ENCODE peak calls at places on chromosomes 5 and 9, in four cellular contexts. B, Y, V and H are unnamed samples.

GRCh38 chr5:179113945-179114641 is 53.9 kb downstream of the ZNF354C start:
- DNase-seq in B (no peak), Y (no peak), V (no peak), H (no peak)

GRCh38 chr5:99940540-99940939 is 594.6 kb upstream of the FAM174A start:
- DNase-seq in B (no peak), Y (no peak), V (no peak), H (no peak)

GRCh38 chr5:170522211-170523128 is 18.6 kb downstream of the KCNIP1 start:
- DNase-seq in B (peak), Y (no peak), V (peak), H (no peak)

GRCh38 chr5:56711191-56711590 is 104.2 kb upstream of the MAP3K1 start:
- DNase-seq in B (no peak), Y (no peak), V (peak), H (no peak)

GRCh38 chr9:129252937-129253819 is 75.1 kb upstream of the IER5L start:
- DNase-seq in B (no peak), Y (no peak), V (no peak), H (no peak)

GRCh38 chr9:20200900-20201495 is 412.2 kb upstream of the SLC24A2 start:
- DNase-seq in B (no peak), Y (no peak), V (no peak), H (no peak)

GRCh38 chr5:139668064-139668880 is 20.1 kb downstream of the CXXC5 start:
- DNase-seq in B (no peak), Y (peak), V (peak), H (no peak)

GRCh38 chr9:22683393-22684075 is 236.9 kb downstream of the DMRTA1 start:
- DNase-seq in B (no peak), Y (no peak), V (peak), H (no peak)

GRCh38 chr5:112270299-112271293 is 148.5 kb downstream of the EPB41L4A start:
- DNase-seq in B (no peak), Y (no peak), V (peak), H (no peak)

GRCh38 chr9:19416143-19416542 is 7.3 kb downstream of the ACER2 start:
- DNase-seq in B (no peak), Y (no peak), V (no peak), H (no peak)

GRCh38 chr5:43294226-43294625 is 19.0 kb downstream of the HMGCS1 start:
- DNase-seq in B (no peak), Y (no peak), V (peak), H (no peak)

GRCh38 chr9:69086769-69087168 is 51.2 kb downstream of the FXN start:
- DNase-seq in B (no peak), Y (no peak), V (no peak), H (no peak)

DNA sequence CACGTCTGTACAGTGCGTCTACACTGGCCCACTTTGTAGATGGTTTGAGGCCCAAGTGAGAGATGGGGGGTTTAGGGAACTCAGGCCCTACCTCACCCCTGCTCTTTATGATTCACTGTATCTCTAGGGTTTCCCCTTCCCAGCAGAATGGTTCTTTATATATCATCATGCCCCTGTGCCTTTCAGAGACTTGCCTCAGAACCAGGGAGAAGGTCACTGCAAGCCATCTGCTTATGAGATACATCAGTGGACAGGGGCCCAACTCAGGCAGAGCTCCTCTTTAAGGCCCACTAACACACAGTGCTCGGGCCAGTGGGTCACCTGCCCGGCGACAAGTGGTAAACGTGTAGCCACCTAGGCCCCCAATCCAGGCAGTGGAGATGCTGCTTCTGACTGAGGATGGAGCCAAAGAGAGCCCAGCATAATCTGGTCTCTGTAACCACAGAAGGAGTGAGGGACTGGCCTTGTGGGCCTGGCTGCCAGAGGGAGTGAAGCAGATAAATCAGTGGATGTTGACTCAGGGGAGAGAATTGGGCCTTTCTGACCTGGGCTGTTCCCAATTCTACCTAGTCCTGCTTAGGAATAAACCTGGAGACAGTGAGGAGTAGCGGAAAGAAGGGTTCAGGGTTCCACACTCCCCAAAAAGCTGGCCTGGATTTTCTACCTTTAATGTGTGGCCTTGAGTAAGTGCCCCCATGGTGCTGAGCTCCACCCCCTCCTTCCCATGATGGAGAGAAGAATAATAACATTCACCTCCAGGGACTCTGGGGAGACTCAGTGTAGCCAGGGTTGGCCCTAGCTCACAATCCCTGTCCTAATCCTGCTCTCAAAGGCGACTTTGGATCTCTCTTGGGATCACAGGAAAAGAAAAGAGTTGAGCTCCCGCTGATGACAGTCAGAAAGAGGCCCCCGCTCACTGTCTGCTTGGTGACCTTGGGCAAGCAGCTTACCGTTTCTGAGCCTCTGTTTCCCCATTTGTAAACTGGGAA is 2.8 kb upstream of the DUSP1 start:
- DNase-seq in B (no peak), Y (no peak), V (no peak), H (no peak)
- TF ChIP-seq CTCF in B (peak), Y (no peak), V (no peak), H (no peak)

DNA sequence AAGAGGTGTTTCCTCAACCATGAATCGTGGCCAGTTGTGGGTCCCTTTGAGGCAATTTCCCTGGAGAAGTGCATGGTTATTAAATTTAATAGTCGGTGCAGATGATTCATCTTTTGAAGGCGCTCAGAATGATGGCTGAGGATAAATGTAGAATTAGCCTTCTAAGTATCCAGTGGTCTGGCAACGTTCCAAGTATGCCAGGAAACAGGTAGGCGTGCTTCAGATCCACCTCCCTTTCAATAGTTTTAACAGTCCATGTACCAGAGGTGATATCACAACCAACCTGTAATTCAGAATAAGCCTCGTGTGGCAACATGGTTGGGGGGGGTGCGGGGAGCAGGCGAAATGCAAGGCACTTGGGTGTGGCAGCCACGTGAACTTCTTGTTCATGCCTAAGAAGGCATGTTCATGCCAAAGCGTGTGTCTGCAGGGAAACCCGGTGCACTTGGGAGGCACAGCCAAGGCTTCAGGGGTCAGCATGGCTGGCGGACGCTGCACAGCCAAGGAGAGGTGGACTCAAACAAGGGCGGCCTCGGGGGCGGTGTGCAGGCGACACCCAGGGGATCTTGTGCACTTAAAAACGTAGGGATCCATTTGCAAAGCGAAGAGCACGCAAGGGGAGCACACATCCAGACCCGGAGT is 5.2 kb upstream of the NKD2 start:
- DNase-seq in B (no peak), Y (no peak), V (peak), H (no peak)
- H3K4me3 ChIP-seq in B (no peak), Y (no peak), V (peak), H (no peak)

DNA sequence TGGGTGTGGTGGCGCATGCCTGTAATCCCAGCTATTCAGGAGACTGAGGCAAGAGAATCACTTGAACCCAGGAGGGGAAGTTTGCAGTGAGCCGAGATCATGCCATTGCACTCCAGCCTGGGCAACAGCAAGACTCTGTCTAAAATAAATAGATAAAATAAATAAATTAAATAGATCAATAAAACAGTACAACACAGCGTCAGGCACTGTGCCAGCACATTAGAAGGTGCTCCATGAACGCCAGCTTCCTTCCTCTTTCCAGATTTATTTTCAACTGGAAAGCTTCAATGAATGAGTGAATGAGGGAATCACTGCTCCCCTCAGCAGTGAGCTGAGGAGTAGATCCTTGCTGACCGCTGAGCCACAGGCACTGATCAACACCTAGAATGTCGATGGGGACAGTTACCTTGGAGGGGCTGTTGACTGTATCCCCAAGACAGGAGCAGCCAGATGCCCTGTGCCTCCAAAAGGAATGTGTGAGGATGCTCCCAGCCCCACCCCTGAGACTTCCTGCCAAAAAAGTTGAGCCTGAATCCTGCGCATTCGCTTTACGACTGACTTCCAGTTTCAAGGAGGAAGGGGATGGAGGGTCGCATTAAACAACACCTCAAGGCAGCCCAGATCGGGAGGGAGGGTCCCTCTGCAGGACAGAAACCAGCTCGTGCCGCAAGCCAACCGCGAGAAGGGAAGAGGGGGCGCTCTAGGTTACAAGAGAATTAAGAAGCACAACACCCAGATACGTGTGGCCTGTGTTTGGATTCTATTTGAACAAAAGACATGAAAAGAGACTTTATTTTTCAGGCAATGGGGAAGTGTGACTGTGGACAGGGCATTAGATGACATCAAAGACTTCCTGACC is 54.0 kb upstream of the CNOT6 start:
- DNase-seq in B (no peak), Y (no peak), V (no peak), H (no peak)
- TF ChIP-seq CTCF in B (no peak), Y (no peak), V (no peak), H (no peak)

GRCh38 chr9:2591967-2592366 is 29.6 kb upstream of the VLDLR start:
- DNase-seq in B (no peak), Y (no peak), V (no peak), H (no peak)

GRCh38 chr9:2597483-2597882 is 24.1 kb upstream of the VLDLR start:
- DNase-seq in B (no peak), Y (no peak), V (no peak), H (no peak)

GRCh38 chr9:2593754-2594153 is 27.8 kb upstream of the VLDLR start:
- DNase-seq in B (no peak), Y (no peak), V (no peak), H (no peak)

GRCh38 chr9:2599896-2600295 is 21.7 kb upstream of the VLDLR start:
- DNase-seq in B (no peak), Y (no peak), V (no peak), H (no peak)

DNA sequence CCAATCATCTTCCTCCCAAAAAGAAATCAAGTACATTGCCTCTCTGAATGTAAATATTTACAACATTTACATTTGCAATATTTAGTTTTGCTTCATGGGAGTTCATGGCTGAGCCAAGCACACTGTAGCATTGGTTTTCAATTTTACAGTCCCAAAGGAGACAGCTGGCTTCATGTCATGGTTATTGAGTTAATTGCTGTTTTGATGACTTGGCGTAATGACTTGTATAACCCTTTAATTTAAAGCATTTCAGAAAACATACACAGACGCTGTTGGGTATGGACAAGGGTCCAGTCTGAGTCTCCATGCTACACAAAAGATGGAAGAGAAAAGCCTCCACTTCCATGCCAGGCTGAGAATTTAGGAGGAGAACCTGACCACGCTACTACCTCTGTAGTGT is 25.6 kb upstream of the VLDLR start:
- DNase-seq in B (no peak), Y (no peak), V (no peak), H (no peak)
- H3K4me3 ChIP-seq in B (no peak), Y (no peak), V (no peak), H (no peak)

DNA sequence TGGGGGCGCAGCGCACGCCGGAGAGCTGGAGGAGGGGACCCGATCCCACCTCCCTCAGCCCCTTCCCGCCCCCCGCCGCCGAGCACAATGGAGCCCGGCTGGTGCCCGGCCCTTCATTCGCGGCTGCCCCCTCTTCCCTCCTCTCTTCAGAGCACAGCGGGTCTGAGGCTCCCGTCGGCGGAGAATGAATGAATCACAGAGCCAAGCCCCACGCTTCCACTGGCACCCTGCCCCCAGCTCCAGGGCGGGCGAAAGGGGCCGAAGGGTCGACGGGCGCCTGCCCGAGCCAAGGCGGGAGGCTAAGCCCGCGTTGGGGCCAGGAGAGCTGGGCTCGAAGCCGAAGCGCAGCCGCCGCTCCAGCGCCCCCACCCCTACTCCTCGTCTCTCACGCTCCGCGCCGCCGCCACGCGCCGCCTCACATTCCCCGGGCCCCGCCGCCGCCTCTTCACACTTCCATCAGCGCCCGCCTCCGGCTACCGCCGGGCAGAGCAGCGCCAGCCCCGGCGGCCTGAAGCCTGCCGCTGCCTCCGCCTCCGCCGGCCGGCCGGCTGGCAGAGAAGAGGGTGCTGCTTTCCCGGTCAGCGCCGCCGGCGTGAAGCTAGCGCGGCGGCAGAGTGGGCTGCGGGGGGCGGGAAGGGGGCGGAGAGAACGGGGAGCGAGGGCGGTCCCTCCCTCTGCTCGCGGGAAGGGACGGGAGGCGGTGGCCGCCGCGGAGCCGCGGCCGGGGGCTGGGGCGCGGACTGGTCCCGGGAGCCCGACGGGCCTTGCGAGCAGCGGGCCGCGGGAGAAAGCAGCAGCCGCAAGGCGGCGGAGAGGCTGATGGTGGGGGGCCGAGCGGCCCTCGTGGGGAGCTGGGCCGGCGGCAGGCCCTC is at the start of gene HOMER1:
- DNase-seq in B (no peak), Y (peak), V (peak), H (peak)
- TF ChIP-seq CTCF in B (no peak), Y (peak), V (no peak), H (peak)

GRCh38 chr9:136344544-136345280 is 17.4 kb downstream of the GPSM1 start:
- DNase-seq in B (no peak), Y (no peak), V (no peak), H (no peak)

GRCh38 chr9:136341769-136342168 is 14.4 kb downstream of the GPSM1 start:
- DNase-seq in B (no peak), Y (no peak), V (no peak), H (no peak)

GRCh38 chr9:136342191-136343120 is 15.1 kb downstream of the GPSM1 start:
- DNase-seq in B (no peak), Y (peak), V (no peak), H (no peak)

GRCh38 chr9:136343884-136344269 is 16.5 kb downstream of the GPSM1 start:
- DNase-seq in B (no peak), Y (no peak), V (no peak), H (no peak)

DNA sequence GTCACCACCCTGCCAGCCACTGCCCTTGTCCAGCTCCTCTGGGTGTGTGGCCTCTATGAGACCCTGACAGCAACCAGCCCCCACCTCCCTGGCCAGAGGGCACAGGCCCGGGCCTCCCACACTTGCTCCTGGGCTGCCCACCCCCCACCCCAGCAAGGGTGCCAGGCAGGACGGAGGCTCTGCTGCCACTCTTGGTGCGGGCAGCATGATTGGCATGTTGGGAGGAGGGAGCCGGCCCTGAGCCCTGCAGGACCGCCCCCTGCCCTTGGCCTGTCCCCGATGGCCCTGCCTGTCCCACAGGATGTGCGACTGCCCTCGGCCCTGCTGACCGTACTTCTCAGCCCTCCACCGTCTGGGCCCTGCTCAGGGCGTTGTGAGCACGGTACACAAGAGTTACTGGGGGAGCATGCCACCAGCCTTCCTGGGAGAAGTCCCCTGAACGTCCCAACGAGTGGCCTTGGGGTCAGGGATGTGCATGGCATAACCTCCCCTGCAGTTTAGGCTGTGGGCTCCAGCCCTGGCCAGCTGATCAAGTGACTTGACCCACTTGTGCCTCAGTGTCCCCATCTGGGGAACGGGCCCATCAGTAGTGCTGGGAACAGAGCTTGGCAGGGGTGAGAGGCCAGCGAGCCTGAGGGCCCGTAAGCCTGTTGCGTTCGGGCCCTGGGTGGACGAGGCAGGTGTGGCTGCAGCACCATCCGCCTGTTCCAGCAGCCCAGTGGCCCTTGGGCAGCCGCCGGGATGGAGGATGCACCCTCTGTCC is 16.0 kb downstream of the GPSM1 start:
- DNase-seq in B (no peak), Y (no peak), V (no peak), H (no peak)
- H3K4me3 ChIP-seq in B (no peak), Y (no peak), V (no peak), H (no peak)

GRCh38 chr9:71683598-71684235 is 84.6 kb downstream of the CEMIP2 start:
- DNase-seq in B (no peak), Y (no peak), V (peak), H (no peak)
- TF ChIP-seq CTCF in B (peak), Y (no peak), V (peak), H (no peak)